ENCODE peak calls at places on chromosomes 4 and X, in five cellular contexts. K is NCI-H1105; M is globus pallidus; N is stimulated activated CD4-positive, alpha-beta T cell treated with anti-CD3 and anti-CD28 coated beads, Interleukin-12 subunit alpha, Interleukin-12 subunit beta, amount 100 ng/mL, for 24 hours; R is tibial artery. H is an unnamed sample.
A peak's percentile ranks its signal among the peaks of the same experiment; 100 is the strongest.

GRCh38 chr4:184147858-184148799 is 69.5 kb downstream of the ENPP6 start:
- DNase-seq in K (no peak), M (no peak), N (no peak), R (no peak), H (no peak)

GRCh38 chrX:153557618-153558017 is 40.2 kb downstream of the ATP2B3 start:
- DNase-seq in K (no peak), M (no peak), N (no peak), R (no peak), H (peak; percentile 13)

GRCh38 chrX:130893356-130894085 is 9.5 kb downstream of the ENOX2 start:
- DNase-seq in K (no peak), M (no peak), N (no peak), R (no peak), H (no peak)

GRCh38 chr4:147723316-147723715 is 8.6 kb upstream of the ARHGAP10 start:
- DNase-seq in K (no peak), M (no peak), N (no peak), R (peak; percentile 83), H (no peak)

GRCh38 chr4:183158062-183158461 is 59.0 kb downstream of the WWC2 start:
- DNase-seq in K (no peak), M (no peak), N (no peak), R (no peak), H (no peak)

GRCh38 chr4:1172971-1173757 is 781 bp upstream of the SPON2 start:
- DNase-seq in K (no peak), M (no peak), N (no peak), R (peak; percentile 73), H (no peak)

GRCh38 chr4:21697583-21697982 is 251.0 kb downstream of the KCNIP4 start:
- DNase-seq in K (peak; percentile 11), M (no peak), N (no peak), R (no peak), H (no peak)

GRCh38 chrX:120727503-120727902 is 97.6 kb upstream of the C1GALT1C1 start:
- DNase-seq in K (no peak), M (no peak), N (no peak), R (no peak), H (no peak)

GRCh38 chrX:149267878-149268813 is 237.0 kb downstream of the IDS start:
- DNase-seq in K (no peak), M (no peak), N (no peak), R (no peak), H (no peak)

GRCh38 chr4:140054861-140055260 is 99.1 kb downstream of the MAML3 start:
- DNase-seq in K (no peak), M (no peak), N (no peak), R (no peak), H (no peak)

GRCh38 chrX:9249452-9249851 is 215.4 kb upstream of the TBL1X start:
- DNase-seq in K (no peak), M (no peak), N (no peak), R (no peak), H (no peak)

GRCh38 chr4:54082168-54082567 is 17.8 kb upstream of the CHIC2 start:
- DNase-seq in K (no peak), M (no peak), N (no peak), R (no peak), H (no peak)

GRCh38 chr4:101306225-101306624 is 41.1 kb downstream of the PPP3CA start:
- DNase-seq in K (no peak), M (no peak), N (no peak), R (no peak), H (no peak)

GRCh38 chr4:111806331-111806730 is 338.9 kb upstream of the FAM241A start:
- DNase-seq in K (no peak), M (no peak), N (no peak), R (no peak), H (no peak)

GRCh38 chr4:3294401-3295241 is 1.8 kb downstream of the RGS12 start:
- DNase-seq in K (no peak), M (no peak), N (no peak), R (no peak), H (no peak)

GRCh38 chrX:39753296-39753996 is 344.3 kb downstream of the BCOR start:
- DNase-seq in K (no peak), M (no peak), N (no peak), R (no peak), H (no peak)

GRCh38 chr4:173426064-173426463 is 27.1 kb upstream of the SCRG1 start:
- DNase-seq in K (no peak), M (no peak), N (no peak), R (no peak), H (no peak)

GRCh38 chrX:69065451-69065850 is 99.8 kb downstream of the PJA1 start:
- DNase-seq in K (no peak), M (no peak), N (no peak), R (no peak), H (no peak)

GRCh38 chr4:155530290-155530689 is 136.4 kb upstream of the GUCY1A1 start:
- DNase-seq in K (no peak), M (no peak), N (no peak), R (no peak), H (no peak)

GRCh38 chrX:41233988-41234387 is 100.0 kb upstream of the DDX3X start:
- DNase-seq in K (no peak), M (no peak), N (no peak), R (no peak), H (no peak)

GRCh38 chr4:6658204-6658585 is 17.7 kb downstream of the MRFAP1 start:
- DNase-seq in K (no peak), M (no peak), N (no peak), R (no peak), H (no peak)

GRCh38 chr4:158769175-158769831 is 477 bp downstream of the FNIP2 start:
- DNase-seq in K (no peak), M (no peak), N (peak; percentile 18), R (peak; percentile 72), H (no peak)

GRCh38 chrX:112705726-112706125 is 26.0 kb upstream of the LHFPL1 start:
- DNase-seq in K (no peak), M (no peak), N (no peak), R (no peak), H (no peak)

GRCh38 chr4:67091668-67092067 is 453.6 kb downstream of the CENPC start:
- DNase-seq in K (no peak), M (no peak), N (no peak), R (no peak), H (no peak)

GRCh38 chr4:118935819-118936218 is 47.2 kb downstream of the SYNPO2 start:
- DNase-seq in K (no peak), M (no peak), N (no peak), R (no peak), H (no peak)

GRCh38 chr4:14783011-14783877 is 219.0 kb upstream of the CPEB2 start:
- DNase-seq in K (no peak), M (no peak), N (peak; percentile 40), R (no peak), H (no peak)

GRCh38 chr4:17780461-17781071 is 855 bp downstream of the FAM184B start:
- DNase-seq in K (no peak), M (peak; percentile 21), N (no peak), R (no peak), H (no peak)

GRCh38 chr4:97330915-97331314 is 812.4 kb downstream of the STPG2 start:
- DNase-seq in K (no peak), M (no peak), N (no peak), R (no peak), H (no peak)

GRCh38 chr4:153750197-153750817 is 9.5 kb downstream of the RNF175 start:
- DNase-seq in K (peak; percentile 41), M (peak; percentile 77), N (peak; percentile 57), R (peak; percentile 77), H (peak; percentile 78)

GRCh38 chrX:108036298-108036973 is 8.4 kb upstream of the VSIG1 start:
- DNase-seq in K (no peak), M (no peak), N (no peak), R (no peak), H (no peak)

GRCh38 chr4:41883988-41884737 is 51.1 kb upstream of the TMEM33 start:
- DNase-seq in K (no peak), M (no peak), N (no peak), R (no peak), H (no peak)

GRCh38 chr4:126071346-126072333 is 756.9 kb downstream of the FAT4 start:
- DNase-seq in K (peak; percentile 66), M (peak; percentile 80), N (no peak), R (no peak), H (peak; percentile 52)

GRCh38 chr4:186472948-186473347 is 82.4 kb downstream of the MTNR1A start:
- DNase-seq in K (no peak), M (no peak), N (no peak), R (no peak), H (peak; percentile 22)

GRCh38 chrX:33330798-33331197 is 119.4 kb upstream of the DMD start:
- DNase-seq in K (no peak), M (no peak), N (no peak), R (no peak), H (no peak)

GRCh38 chr4:76630748-76631147 is 195.7 kb downstream of the SHROOM3 start:
- DNase-seq in K (no peak), M (no peak), N (no peak), R (no peak), H (no peak)

GRCh38 chr4:167622481-167623240 is 388.4 kb upstream of the SPOCK3 start:
- DNase-seq in K (no peak), M (peak; percentile 77), N (peak; percentile 15), R (no peak), H (peak; percentile 70)

GRCh38 chr4:145937021-145937861 is 1.4 kb downstream of the ZNF827 start:
- DNase-seq in K (no peak), M (peak; percentile 72), N (peak; percentile 33), R (peak; percentile 83), H (peak; percentile 79)

GRCh38 chr4:58808817-58809216 is 1698.6 kb upstream of the IGFBP7 start:
- DNase-seq in K (no peak), M (no peak), N (no peak), R (no peak), H (no peak)

GRCh38 chrX:19904778-19905367 is 17.5 kb upstream of the SH3KBP1 start:
- DNase-seq in K (peak; percentile 38), M (no peak), N (no peak), R (no peak), H (peak; percentile 5)